ENCODE peak calls at places on chromosomes 6 and 20, in four cellular contexts. E is HepG2, I is ovary, K is right lobe of liver. J is an unnamed sample.

GRCh38 chr6:141164042-141164748 is 968.5 kb upstream of the GJE1 start:
- DNase-seq in I (no peak), E (no peak), K (no peak), J (no peak)

GRCh38 chr6:25002326-25003066 is 66.7 kb upstream of the RIPOR2 start:
- DNase-seq in K (no peak), E (no peak), I (no peak), J (no peak)

GRCh38 chr20:13783528-13783927 is 1.2 kb downstream of the ESF1 start:
- DNase-seq in I (no peak), E (no peak), K (no peak), J (no peak)

GRCh38 chr6:138557147-138557546 is 57.9 kb upstream of the NHSL1 start:
- DNase-seq in E (no peak), K (no peak), I (no peak), J (no peak)

GRCh38 chr6:139943391-139943790 is 568.9 kb upstream of the CITED2 start:
- DNase-seq in I (no peak), E (peak; percentile 12), K (no peak), J (no peak)

GRCh38 chr20:5844063-5844681 is 94.0 kb downstream of the SHLD1 start:
- DNase-seq in E (peak; percentile 56), K (no peak), I (no peak), J (no peak)

GRCh38 chr6:24283043-24283985 is 74.5 kb downstream of the DCDC2 start:
- DNase-seq in K (peak; percentile 77), E (peak; percentile 90), I (peak; percentile 36), J (no peak)

GRCh38 chr20:9660236-9660868 is 146.0 kb downstream of the LAMP5 start:
- DNase-seq in E (peak; percentile 16), I (no peak), K (no peak), J (no peak)

GRCh38 chr6:20438462-20439070 is 36.9 kb downstream of the E2F3 start:
- DNase-seq in I (no peak), E (no peak), K (no peak), J (no peak)

GRCh38 chr20:50203951-50204937 is 13.6 kb downstream of the CEBPB start:
- DNase-seq in K (no peak), E (no peak), I (no peak), J (no peak)

GRCh38 chr6:47651505-47651944 is 46.9 kb upstream of the ADGRF4 start:
- DNase-seq in I (no peak), E (no peak), K (no peak), J (no peak)

GRCh38 chr20:10662151-10662550 is 11.6 kb downstream of the JAG1 start:
- DNase-seq in E (no peak), K (no peak), I (no peak), J (no peak)

GRCh38 chr6:140538926-140539325 is 1164.5 kb upstream of the CITED2 start:
- DNase-seq in E (no peak), I (no peak), K (no peak), J (no peak)

GRCh38 chr6:105601541-105602174 is 198.8 kb upstream of the PREP start:
- DNase-seq in E (peak; percentile 36), I (peak; percentile 14), K (no peak), J (no peak)

GRCh38 chr6:143059616-143060353 is 904 bp upstream of the AIG1 start:
- DNase-seq in E (peak; percentile 97), I (no peak), K (peak; percentile 53), J (no peak)

GRCh38 chr6:47792216-47792733 is 10.4 kb downstream of the OPN5 start:
- DNase-seq in E (no peak), I (no peak), K (no peak), J (no peak)

GRCh38 chr20:7085448-7085847 is 318.0 kb downstream of the BMP2 start:
- DNase-seq in K (no peak), I (no peak), E (no peak), J (no peak)

GRCh38 chr20:50277460-50278376 is 87.1 kb downstream of the CEBPB start:
- DNase-seq in E (no peak), K (peak; percentile 49), I (no peak), J (peak; percentile 69)

GRCh38 chr20:35059612-35060011 is 33.0 kb downstream of the TRPC4AP start:
- DNase-seq in I (no peak), E (no peak), K (no peak), J (no peak)

GRCh38 chr6:152096863-152097496 is 289.5 kb downstream of the ESR1 start:
- DNase-seq in I (no peak), E (no peak), K (no peak), J (no peak)

GRCh38 chr6:165890404-165890735 is 227.3 kb upstream of the PDE10A start:
- DNase-seq in I (no peak), K (no peak), E (no peak), J (no peak)

GRCh38 chr6:170083236-170084051 is 207.4 kb downstream of the DLL1 start:
- DNase-seq in K (peak; percentile 31), I (no peak), E (no peak), J (peak; percentile 51)

GRCh38 chr20:45911486-45912343 is at the start of gene PLTP:
- DNase-seq in I (peak; percentile 82), K (no peak), E (no peak), J (peak; percentile 87)

GRCh38 chr20:35762461-35762860 is 9.4 kb upstream of the PHF20 start:
- DNase-seq in E (no peak), K (no peak), I (no peak), J (no peak)

GRCh38 chr20:47720636-47721427 is 64.4 kb downstream of the SULF2 start:
- DNase-seq in I (peak; percentile 40), K (no peak), E (no peak), J (no peak)

GRCh38 chr6:43681303-43681702 is 6.3 kb downstream of the MRPS18A start:
- DNase-seq in E (no peak), K (no peak), I (no peak), J (no peak)

GRCh38 chr6:43680583-43681120 is 6.9 kb downstream of the MRPS18A start:
- DNase-seq in K (no peak), E (no peak), I (no peak), J (no peak)

GRCh38 chr6:43683708-43684455 is 3.7 kb downstream of the MRPS18A start:
- DNase-seq in K (no peak), I (no peak), E (no peak), J (no peak)

GRCh38 chr6:43679057-43679456 is 8.5 kb downstream of the MRPS18A start:
- DNase-seq in K (no peak), I (no peak), E (no peak), J (no peak)

DNA sequence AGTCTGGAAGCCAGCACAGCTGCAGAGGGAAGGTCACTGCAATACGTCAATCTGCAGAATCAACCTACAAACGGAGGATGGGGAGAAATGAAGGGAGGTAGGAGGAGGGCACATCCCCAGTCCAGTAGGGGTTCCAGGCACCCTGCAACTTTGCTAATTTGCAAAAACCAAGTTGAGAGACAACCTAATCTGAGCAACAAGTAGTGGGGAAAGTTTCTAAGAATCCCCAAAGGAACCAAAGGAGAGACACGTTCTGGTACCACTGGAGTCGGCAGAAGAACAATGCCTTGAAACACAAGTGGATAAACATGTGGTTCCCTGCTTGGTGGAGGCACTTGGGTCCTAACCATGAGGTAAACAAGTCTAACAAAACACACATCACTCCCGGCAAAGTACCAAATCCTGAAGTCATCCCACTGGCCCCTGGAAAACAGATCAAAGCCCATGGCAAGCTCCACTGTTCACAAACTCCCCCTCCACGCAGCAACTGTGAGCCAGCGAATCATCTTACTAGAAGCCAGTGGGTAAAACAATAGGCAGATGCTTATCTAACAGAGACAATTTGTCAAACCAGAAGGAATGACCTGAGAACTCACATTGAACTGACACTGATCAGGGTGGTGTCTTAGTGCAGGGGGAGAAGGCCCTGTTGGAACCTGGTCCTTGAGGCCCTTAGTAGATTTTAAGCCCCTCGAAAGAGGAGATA is 4.7 kb downstream of the MRPS18A start:
- DNase-seq in K (no peak), E (no peak), I (no peak), J (no peak)
- H3K4me1 ChIP-seq in K (no peaks in the 10 kb centered on the region), E (peaks cover 43% of the 10 kb centered on the region), I (peaks cover 2% of the 10 kb centered on the region), J (peaks cover 28% of the 10 kb centered on the region)

DNA sequence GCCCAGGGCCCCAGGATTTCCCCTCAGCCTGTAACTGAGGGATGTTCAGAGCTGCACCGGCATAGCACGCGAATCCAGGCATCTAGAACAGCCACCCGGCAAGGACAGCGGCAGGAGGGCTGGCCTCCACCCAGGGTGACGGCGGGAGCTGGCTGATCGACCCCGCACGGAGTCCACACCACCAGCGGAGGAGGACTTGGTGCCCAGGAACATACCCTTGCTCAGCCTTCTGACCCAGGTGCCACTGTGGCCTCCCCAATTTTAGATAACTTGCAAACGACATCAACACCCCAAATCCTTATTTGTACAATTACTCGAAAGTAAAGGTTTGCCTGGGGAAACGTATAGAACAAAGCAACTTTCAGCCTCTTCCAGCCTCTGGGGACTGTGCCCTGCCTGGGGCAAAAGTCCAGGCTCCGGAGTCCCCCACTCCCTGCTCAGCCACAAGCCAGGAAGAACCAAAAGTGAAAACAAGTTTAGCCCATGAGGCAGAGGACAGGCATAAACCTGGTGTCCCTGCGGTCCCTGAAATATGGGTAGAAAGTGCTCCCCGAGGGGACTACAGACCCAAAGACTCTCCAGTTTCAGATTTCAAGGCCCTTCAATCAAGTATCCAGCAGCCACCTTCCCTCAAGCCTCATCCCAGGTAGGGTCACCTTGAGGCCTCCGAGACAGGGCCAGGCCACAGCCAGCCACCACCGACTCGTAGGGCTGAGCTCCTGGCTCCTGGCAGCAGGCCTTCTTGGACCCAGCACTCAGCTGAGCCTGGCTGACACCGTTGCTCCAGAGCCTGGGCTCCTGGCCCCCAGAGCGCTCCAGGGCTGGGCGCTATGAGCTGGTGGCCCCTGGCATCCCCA is 3.2 kb downstream of the GATA5 start:
- DNase-seq in K (no peak), I (no peak), E (peak; percentile 52), J (no peak)
- TF ChIP-seq POLR2A in K (no peak), I (no peak), E (no peak), J (no peak)

GRCh38 chr6:79949235-79949634 is 1.9 kb upstream of the ELOVL4 start:
- DNase-seq in K (peak; percentile 53), I (peak; percentile 11), E (peak; percentile 79), J (no peak)
- TF ChIP-seq CTCF in K (peak; percentile 59), I (no peak), E (peak; percentile 82), J (peak; percentile 54)

GRCh38 chr6:26335631-26336323 is 29.2 kb upstream of the BTN3A2 start:
- DNase-seq in K (no peak), E (no peak), I (no peak), J (no peak)

GRCh38 chr6:26338810-26339209 is 26.2 kb upstream of the BTN3A2 start:
- DNase-seq in E (no peak), I (no peak), K (no peak), J (no peak)

GRCh38 chr6:26339612-26340011 is 25.4 kb upstream of the BTN3A2 start:
- DNase-seq in I (no peak), E (no peak), K (no peak), J (no peak)

GRCh38 chr6:26333458-26334297 is 31.3 kb upstream of the BTN3A2 start:
- DNase-seq in K (no peak), E (no peak), I (no peak), J (no peak)

GRCh38 chr6:26336355-26337198 is 28.4 kb upstream of the BTN3A2 start:
- DNase-seq in I (no peak), K (no peak), E (no peak), J (no peak)
- H3K4me1 ChIP-seq in I (no peaks in the 10 kb centered on the region), K (no peaks in the 10 kb centered on the region), E (peaks cover 56% of the 10 kb centered on the region), J (peaks cover 4% of the 10 kb centered on the region)

GRCh38 chr6:7108964-7109836 is 1.4 kb downstream of the RREB1 start:
- DNase-seq in I (peak; percentile 68), E (peak; percentile 81), K (peak; percentile 80), J (peak; percentile 90)
- TF ChIP-seq POLR2A in I (peak; percentile 27), E (no peak), K (peak; percentile 52), J (no peak)

GRCh38 chr6:13538084-13538483 is 36.3 kb upstream of the SIRT5 start:
- DNase-seq in E (peak; percentile 55), I (no peak), K (no peak), J (no peak)
- TF ChIP-seq CTCF in E (peak; percentile 53), I (no peak), K (peak; percentile 39), J (peak; percentile 48)

J was measured in spleen.